ENCODE peak calls at places on chromosomes 4 and X, in four cellular contexts. F, Z, V and H are unnamed samples.

GRCh38 chr4:166301266-166301665 is 428.2 kb downstream of the TLL1 start:
- DNase-seq in Z (no peak), F (no peak), V (no peak), H (no peak)

GRCh38 chrX:150303386-150304097 is 59.6 kb upstream of the MAMLD1 start:
- DNase-seq in F (no peak), V (no peak), Z (no peak), H (no peak)

GRCh38 chrX:34275710-34276109 is 143.6 kb upstream of the FAM47A start:
- DNase-seq in Z (no peak), V (no peak), F (no peak), H (no peak)

GRCh38 chr4:128570380-128570779 is 239.1 kb upstream of the JADE1 start:
- DNase-seq in Z (no peak), V (no peak), F (peak; percentile 33), H (no peak)

GRCh38 chrX:13147758-13148157 is 103.3 kb upstream of the FAM9C start:
- DNase-seq in F (no peak), Z (no peak), V (no peak), H (no peak)

GRCh38 chr4:74317616-74318256 is 9.5 kb downstream of the EPGN start:
- DNase-seq in F (no peak), V (no peak), Z (no peak), H (no peak)

GRCh38 chr4:167234388-167234881 is at the start of gene SPOCK3:
- DNase-seq in F (peak; percentile 42), V (peak; percentile 14), Z (peak; percentile 83), H (no peak)

GRCh38 chr4:24093446-24093845 is 203.6 kb upstream of the PPARGC1A start:
- DNase-seq in Z (no peak), V (no peak), F (no peak), H (no peak)

GRCh38 chr4:188295899-188296298 is 156.7 kb downstream of the TRIML1 start:
- DNase-seq in V (no peak), Z (no peak), F (no peak), H (no peak)

GRCh38 chrX:110002300-110003166 is at the start of gene TMEM164:
- DNase-seq in Z (peak; percentile 81), F (peak; percentile 77), V (peak; percentile 84), H (peak; percentile 84)

GRCh38 chr4:186366326-186366725 is 100.3 kb downstream of the F11 start:
- DNase-seq in V (no peak), F (no peak), Z (no peak), H (no peak)
- TF ChIP-seq CTCF in V (no peak), F (no peak), Z (peak; percentile 24), H (no peak)

DNA sequence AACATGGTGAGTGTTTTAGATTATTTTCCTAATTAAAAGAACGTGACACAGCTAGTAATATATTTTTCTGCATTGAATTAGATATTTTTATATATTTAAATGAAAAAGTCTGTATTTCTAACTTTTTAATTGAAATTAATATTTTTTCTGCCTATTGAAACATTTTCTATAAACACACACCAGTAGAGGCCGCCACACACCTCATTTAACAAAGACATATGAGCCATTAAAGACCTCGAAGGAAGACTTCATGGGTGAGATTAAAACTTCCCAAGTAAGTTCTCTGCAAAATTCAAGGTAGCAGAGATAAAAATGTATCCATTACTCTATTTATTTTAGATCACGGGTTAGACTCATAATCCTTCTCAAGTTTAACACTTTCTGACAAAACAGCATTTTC is 8.3 kb downstream of the SLITRK2 start:
- DNase-seq in V (peak; percentile 12), Z (no peak), F (peak; percentile 41), H (no peak)
- TF ChIP-seq CTCF in V (no peak), Z (peak; percentile 10), F (peak; percentile 52), H (no peak)

DNA sequence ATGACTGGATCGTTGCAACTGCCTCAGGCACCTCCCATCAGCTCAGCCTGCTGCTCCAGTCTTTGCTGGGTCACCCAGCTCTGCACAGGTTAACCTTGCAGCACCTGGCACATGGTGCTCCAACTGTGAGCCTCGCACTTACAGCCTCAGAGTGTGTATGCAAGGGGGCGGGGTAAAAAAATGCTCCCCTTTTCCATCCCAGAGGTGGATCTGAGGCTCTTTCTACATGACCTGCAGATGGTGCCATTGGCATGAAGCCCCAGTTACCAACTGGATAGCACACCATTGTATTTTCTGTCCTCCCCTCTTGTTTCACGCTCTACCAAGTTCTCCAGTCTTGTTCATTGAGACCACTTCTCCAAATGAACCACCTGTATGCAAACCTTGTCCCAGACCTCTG is 46.2 kb upstream of the TRPC3 start:
- DNase-seq in Z (no peak), F (no peak), V (peak; percentile 7), H (no peak)
- TF ChIP-seq CTCF in Z (no peak), F (no peak), V (no peak), H (no peak)

DNA sequence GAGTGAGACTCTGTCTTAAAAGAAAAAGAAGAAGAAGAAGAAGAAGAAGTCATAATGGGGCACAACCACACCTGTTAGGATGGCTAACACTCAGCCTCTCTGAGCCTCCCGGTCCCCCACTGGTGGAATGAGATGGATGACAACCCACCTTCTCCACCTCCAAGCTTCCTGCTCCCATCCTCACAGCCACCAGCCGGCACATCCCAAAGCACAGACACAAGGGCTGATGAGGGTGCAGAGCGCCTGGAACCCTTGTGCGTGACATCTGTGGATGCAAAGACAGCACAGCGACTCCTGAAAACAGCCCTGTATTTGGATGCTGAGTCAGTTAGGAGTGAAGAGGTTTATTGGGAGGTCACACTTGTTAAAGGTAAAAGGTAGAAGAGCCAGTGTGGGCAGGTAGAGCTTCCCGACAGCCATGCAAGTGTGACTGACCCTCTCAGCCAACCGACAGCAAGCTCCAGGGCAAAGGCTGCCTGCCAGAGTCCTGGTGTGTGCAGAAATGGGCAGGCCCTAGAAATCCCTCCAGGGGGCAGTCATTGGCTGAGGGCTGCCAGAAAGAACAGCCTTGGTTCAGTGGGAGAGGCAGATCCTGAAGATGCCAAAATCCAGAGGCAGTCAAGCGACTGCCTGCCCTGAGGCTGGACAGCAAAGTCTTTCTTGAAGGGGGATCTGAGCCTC is 26.6 kb upstream of the MAN2B2 start:
- DNase-seq in F (no peak), Z (peak; percentile 80), V (no peak), H (no peak)
- TF ChIP-seq CTCF in F (no peak), Z (peak; percentile 88), V (no peak), H (no peak)

GRCh38 chrX:123728001-123728400 is 4.9 kb downstream of the THOC2 start:
- DNase-seq in V (no peak), Z (no peak), F (no peak), H (no peak)
- TF ChIP-seq CTCF in V (no peak), Z (no peak), F (no peak), H (no peak)

GRCh38 chr4:4759233-4759632 is 100.2 kb upstream of the MSX1 start:
- DNase-seq in Z (no peak), F (no peak), V (no peak), H (no peak)

GRCh38 chr4:4762300-4762699 is 97.2 kb upstream of the MSX1 start:
- DNase-seq in F (no peak), V (no peak), Z (no peak), H (no peak)

GRCh38 chr4:4759883-4760282 is 99.6 kb upstream of the MSX1 start:
- DNase-seq in V (no peak), Z (no peak), F (no peak), H (no peak)

GRCh38 chr4:4762909-4763814 is 96.3 kb upstream of the MSX1 start:
- DNase-seq in Z (peak; percentile 77), V (peak; percentile 83), F (no peak), H (peak; percentile 75)

GRCh38 chr4:4761128-4761991 is 98.1 kb upstream of the MSX1 start:
- DNase-seq in V (peak; percentile 8), F (no peak), Z (no peak), H (no peak)
- TF ChIP-seq CTCF in V (no peak), F (no peak), Z (peak; percentile 36), H (no peak)

GRCh38 chrX:138711399-138712347 is at the start of gene FGF13:
- DNase-seq in Z (peak; percentile 8), V (peak; percentile 3), F (peak; percentile 21), H (peak; percentile 29)
- TF ChIP-seq CTCF in Z (no peak), V (no peak), F (no peak), H (no peak)